ENCODE peak calls at places on chromosome 11, in six cellular contexts. B is tibial artery, P is Karpas-422, N is HepG2, W is brain microvascular endothelial cell, C is left ventricle myocardium inferior. H is an unnamed sample.

GRCh38 chr11:11569936-11570491 is 51.8 kb downstream of the GALNT18 start:
- DNase-seq in W (no peak), C (peak; percentile 75), N (no peak), P (no peak), B (peak; percentile 95), H (peak; percentile 36)

GRCh38 chr11:19913236-19913892 is 200.7 kb downstream of the NAV2 start:
- DNase-seq in P (no peak), C (no peak), N (peak; percentile 36), B (no peak), W (no peak), H (peak; percentile 19)

GRCh38 chr11:63032451-63032850 is 16.8 kb upstream of the SLC22A8 start:
- DNase-seq in P (no peak), W (no peak), N (no peak), B (no peak), C (no peak), H (no peak)

GRCh38 chr11:26297179-26297970 is 34.6 kb upstream of the ANO3 start:
- DNase-seq in N (peak; percentile 58), C (no peak), P (peak; percentile 81), B (no peak), W (peak; percentile 66), H (peak; percentile 16)

GRCh38 chr11:134837887-134838232 is 425.8 kb upstream of the B3GAT1 start:
- DNase-seq in P (no peak), N (no peak), C (no peak), B (no peak), W (no peak), H (no peak)

GRCh38 chr11:8201524-8202365 is 32.9 kb upstream of the RIC3 start:
- DNase-seq in W (no peak), B (no peak), N (no peak), C (no peak), P (no peak), H (no peak)

GRCh38 chr11:9906043-9906791 is 242.3 kb downstream of the SWAP70 start:
- DNase-seq in N (peak; percentile 56), W (peak; percentile 93), C (no peak), B (no peak), P (no peak), H (no peak)

GRCh38 chr11:73236879-73237278 is 18.8 kb downstream of the P2RY2 start:
- DNase-seq in B (peak; percentile 4), C (peak; percentile 51), W (no peak), P (peak; percentile 84), N (peak; percentile 57), H (no peak)

GRCh38 chr11:116833491-116833815 is 3.7 kb downstream of the APOC3 start:
- DNase-seq in W (no peak), B (no peak), C (no peak), N (no peak), P (no peak), H (no peak)
- H3K4me3 ChIP-seq in W (no peak overlapping the region), B (no peak overlapping the region), C (no peak overlapping the region), N (no peak overlapping the region), P (no peak overlapping the region), H (no peak overlapping the region)

GRCh38 chr11:67304511-67305113 is 1.3 kb downstream of the SSH3 start:
- DNase-seq in P (no peak), B (peak; percentile 64), W (no peak), C (no peak), N (no peak), H (peak; percentile 35)
- H3K4me3 ChIP-seq in P (no peak overlapping the region), B (peak overlapping the region; percentile 79), W (peak overlapping the region; percentile 72), C (peak overlapping the region; percentile 97), N (peak overlapping the region; percentile 90), H (peak overlapping the region; percentile 97)

GRCh38 chr11:1870326-1870696 is 17.4 kb downstream of the LSP1 start:
- DNase-seq in B (no peak), C (peak; percentile 19), N (no peak), P (no peak), W (no peak), H (no peak)
- H3K4me3 ChIP-seq in B (peak overlapping the region; percentile 36), C (peak overlapping the region; percentile 64), N (no peak overlapping the region), P (no peak overlapping the region), W (no peak overlapping the region), H (no peak overlapping the region)

DNA sequence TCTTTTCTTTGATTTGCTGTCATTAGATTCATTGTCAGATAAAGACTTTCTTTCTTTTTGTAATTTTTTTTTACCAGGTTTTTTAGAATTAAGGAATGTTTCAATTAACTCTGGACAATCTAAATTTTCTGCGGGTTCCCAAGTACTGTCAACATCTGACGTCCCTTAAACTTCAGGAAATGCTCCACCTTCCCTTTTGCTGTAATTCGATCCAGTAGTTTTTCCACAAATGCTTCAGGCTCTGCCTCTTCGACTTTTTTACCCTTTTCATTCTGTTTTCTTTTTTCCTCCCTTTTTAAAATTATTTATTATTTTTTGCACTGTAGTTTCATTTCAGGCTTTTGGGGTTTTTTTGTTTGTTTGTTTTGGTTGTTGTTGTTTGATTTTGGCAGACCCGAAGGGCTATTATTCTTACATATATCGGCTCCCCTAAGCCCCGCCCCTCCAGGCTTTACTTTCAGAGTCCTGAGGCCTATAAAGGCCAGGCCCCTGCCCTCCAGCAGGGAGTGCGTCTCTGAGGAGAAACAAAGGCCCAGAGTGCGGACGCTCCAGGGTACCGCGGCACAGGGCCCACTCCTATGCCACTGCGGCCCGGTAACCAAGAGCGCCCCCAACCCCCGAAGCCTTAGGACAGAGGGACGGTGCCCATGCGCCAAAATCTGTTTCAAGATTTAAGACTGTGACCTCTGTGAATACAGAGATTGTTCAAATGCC is 116.4 kb downstream of the TYR start:
- DNase-seq in W (peak; percentile 5), N (no peak), B (no peak), P (no peak), C (peak; percentile 11), H (no peak)
- H3K4me3 ChIP-seq in W (peak overlapping the region; percentile 48), N (no peak overlapping the region), B (peak overlapping the region; percentile 21), P (no peak overlapping the region), C (peak overlapping the region; percentile 38), H (no peak overlapping the region)

GRCh38 chr11:77068461-77069335 is 1.9 kb downstream of the CAPN5 start:
- DNase-seq in N (no peak), B (peak; percentile 53), P (no peak), W (no peak), C (no peak), H (no peak)
- H3K4me3 ChIP-seq in N (no peak overlapping the region), B (no peak overlapping the region), P (no peak overlapping the region), W (no peak overlapping the region), C (peak overlapping the region; percentile 76), H (no peak overlapping the region)